ENCODE peak calls at places on chromosomes 12 and 14, in six cellular contexts. One of them, this sample, is unnamed.

GRCh38 chr12:25904442-25904841 is 54.0 kb upstream of the RASSF8 start:
- DNase-seq in psoas muscle: no peak
- DNase-seq in AG09309: no peak
- DNase-seq in HL-60: no peak
- DNase-seq in neural progenitor cell: no peak
- DNase-seq in heart left ventricle: no peak
- DNase-seq in this sample: no peak

GRCh38 chr12:75471928-75472865 is 8.4 kb upstream of the GLIPR1 start:
- DNase-seq in heart left ventricle: no peak
- DNase-seq in HL-60: no peak
- DNase-seq in psoas muscle: no peak
- DNase-seq in AG09309: no peak
- DNase-seq in neural progenitor cell: no peak
- DNase-seq in this sample: no peak

GRCh38 chr12:48119078-48119833 is at the start of gene PFKM:
- DNase-seq in AG09309: peak
- DNase-seq in heart left ventricle: peak
- DNase-seq in HL-60: peak
- DNase-seq in neural progenitor cell: peak
- DNase-seq in psoas muscle: peak
- DNase-seq in this sample: peak

GRCh38 chr12:48988030-48988649 is 10.0 kb downstream of the WNT1 start:
- DNase-seq in neural progenitor cell: peak
- DNase-seq in HL-60: no peak
- DNase-seq in psoas muscle: peak
- DNase-seq in AG09309: no peak
- DNase-seq in heart left ventricle: no peak
- DNase-seq in this sample: no peak

GRCh38 chr12:82774666-82775065 is 88.0 kb downstream of the TMTC2 start:
- DNase-seq in neural progenitor cell: no peak
- DNase-seq in heart left ventricle: no peak
- DNase-seq in psoas muscle: no peak
- DNase-seq in AG09309: no peak
- DNase-seq in HL-60: no peak
- DNase-seq in this sample: no peak

GRCh38 chr12:24307716-24308335 is 358.4 kb upstream of the SOX5 start:
- DNase-seq in HL-60: no peak
- DNase-seq in heart left ventricle: no peak
- DNase-seq in neural progenitor cell: no peak
- DNase-seq in AG09309: no peak
- DNase-seq in psoas muscle: no peak
- DNase-seq in this sample: no peak

GRCh38 chr12:117158911-117159310 is 31.4 kb downstream of the FBXO21 start:
- DNase-seq in neural progenitor cell: no peak
- DNase-seq in psoas muscle: no peak
- DNase-seq in AG09309: no peak
- DNase-seq in HL-60: no peak
- DNase-seq in heart left ventricle: no peak
- DNase-seq in this sample: no peak

GRCh38 chr14:100074431-100075100 is 9.3 kb downstream of the EVL start:
- DNase-seq in AG09309: no peak
- DNase-seq in psoas muscle: no peak
- DNase-seq in heart left ventricle: no peak
- DNase-seq in neural progenitor cell: no peak
- DNase-seq in HL-60: no peak
- DNase-seq in this sample: no peak

GRCh38 chr12:95336387-95337067 is 118.9 kb downstream of the VEZT start:
- DNase-seq in psoas muscle: peak
- DNase-seq in HL-60: no peak
- DNase-seq in heart left ventricle: peak
- DNase-seq in AG09309: peak
- DNase-seq in neural progenitor cell: peak
- DNase-seq in this sample: peak

GRCh38 chr12:124827588-124828184 is 36.0 kb downstream of the SCARB1 start:
- DNase-seq in psoas muscle: no peak
- DNase-seq in heart left ventricle: no peak
- DNase-seq in AG09309: no peak
- DNase-seq in neural progenitor cell: no peak
- DNase-seq in HL-60: no peak
- DNase-seq in this sample: no peak

GRCh38 chr12:64452559-64453329 is 824 bp downstream of the TBK1 start:
- DNase-seq in HL-60: peak
- DNase-seq in psoas muscle: no peak
- DNase-seq in heart left ventricle: peak
- DNase-seq in neural progenitor cell: no peak
- DNase-seq in AG09309: peak
- DNase-seq in this sample: peak

GRCh38 chr14:49982522-49982951 is 89.7 kb downstream of the ARF6 start:
- DNase-seq in neural progenitor cell: no peak
- DNase-seq in AG09309: peak
- DNase-seq in heart left ventricle: no peak
- DNase-seq in psoas muscle: no peak
- DNase-seq in HL-60: no peak
- DNase-seq in this sample: peak

GRCh38 chr12:117165342-117165741 is 24.9 kb downstream of the FBXO21 start:
- DNase-seq in heart left ventricle: no peak
- DNase-seq in neural progenitor cell: no peak
- DNase-seq in AG09309: no peak
- DNase-seq in psoas muscle: no peak
- DNase-seq in HL-60: no peak
- DNase-seq in this sample: no peak

GRCh38 chr14:99758121-99758871 is 34.9 kb upstream of the EML1 start:
- DNase-seq in heart left ventricle: no peak
- DNase-seq in neural progenitor cell: peak
- DNase-seq in HL-60: no peak
- DNase-seq in AG09309: peak
- DNase-seq in psoas muscle: no peak
- DNase-seq in this sample: peak

GRCh38 chr14:36784541-36784940 is 122.9 kb downstream of the PAX9 start:
- DNase-seq in AG09309: no peak
- DNase-seq in psoas muscle: no peak
- DNase-seq in HL-60: no peak
- DNase-seq in heart left ventricle: no peak
- DNase-seq in neural progenitor cell: no peak
- DNase-seq in this sample: no peak

GRCh38 chr12:70982991-70983390 is 62.5 kb upstream of the PTPRR start:
- DNase-seq in neural progenitor cell: peak
- DNase-seq in HL-60: no peak
- DNase-seq in psoas muscle: no peak
- DNase-seq in AG09309: no peak
- DNase-seq in heart left ventricle: no peak
- DNase-seq in this sample: no peak

GRCh38 chr12:45671254-45671653 is 58.3 kb upstream of the ARID2 start:
- DNase-seq in neural progenitor cell: no peak
- DNase-seq in psoas muscle: no peak
- DNase-seq in AG09309: peak
- DNase-seq in HL-60: no peak
- DNase-seq in heart left ventricle: peak
- DNase-seq in this sample: no peak

GRCh38 chr12:95351745-95352144 is 122.2 kb upstream of the METAP2 start:
- DNase-seq in psoas muscle: no peak
- DNase-seq in AG09309: no peak
- DNase-seq in HL-60: no peak
- DNase-seq in heart left ventricle: peak
- DNase-seq in neural progenitor cell: no peak
- DNase-seq in this sample: no peak

GRCh38 chr14:81247271-81247766 is 26.6 kb upstream of the GTF2A1 start:
- DNase-seq in neural progenitor cell: no peak
- DNase-seq in heart left ventricle: no peak
- DNase-seq in psoas muscle: no peak
- DNase-seq in HL-60: no peak
- DNase-seq in AG09309: no peak
- DNase-seq in this sample: no peak

GRCh38 chr14:80213602-80214001 is 2.3 kb upstream of the DIO2 start:
- DNase-seq in heart left ventricle: no peak
- DNase-seq in AG09309: peak
- DNase-seq in HL-60: peak
- DNase-seq in psoas muscle: no peak
- DNase-seq in neural progenitor cell: peak
- DNase-seq in this sample: no peak

GRCh38 chr12:111056618-111057521 is 136.5 kb upstream of the MYL2 start:
- DNase-seq in neural progenitor cell: no peak
- DNase-seq in HL-60: peak
- DNase-seq in heart left ventricle: no peak
- DNase-seq in psoas muscle: no peak
- DNase-seq in AG09309: no peak
- DNase-seq in this sample: no peak

GRCh38 chr12:26359576-26359975 is 164.2 kb downstream of the SSPN start:
- DNase-seq in AG09309: no peak
- DNase-seq in heart left ventricle: no peak
- DNase-seq in HL-60: no peak
- DNase-seq in neural progenitor cell: no peak
- DNase-seq in psoas muscle: no peak
- DNase-seq in this sample: no peak

GRCh38 chr12:131911851-131912525 is 17.1 kb upstream of the PUS1 start:
- DNase-seq in AG09309: no peak
- DNase-seq in heart left ventricle: no peak
- DNase-seq in HL-60: no peak
- DNase-seq in psoas muscle: no peak
- DNase-seq in neural progenitor cell: no peak
- DNase-seq in this sample: no peak

GRCh38 chr12:127253797-127254196 is 1013.2 kb upstream of the TMEM132C start:
- DNase-seq in heart left ventricle: no peak
- DNase-seq in psoas muscle: no peak
- DNase-seq in HL-60: no peak
- DNase-seq in AG09309: no peak
- DNase-seq in neural progenitor cell: no peak
- DNase-seq in this sample: no peak

GRCh38 chr12:75194250-75194649 is 15.4 kb downstream of the KCNC2 start:
- DNase-seq in AG09309: no peak
- DNase-seq in psoas muscle: no peak
- DNase-seq in heart left ventricle: no peak
- DNase-seq in neural progenitor cell: no peak
- DNase-seq in HL-60: no peak
- DNase-seq in this sample: no peak

GRCh38 chr14:75753696-75754095 is 92.7 kb downstream of the TTLL5 start:
- DNase-seq in HL-60: no peak
- DNase-seq in AG09309: no peak
- DNase-seq in psoas muscle: no peak
- DNase-seq in heart left ventricle: no peak
- DNase-seq in neural progenitor cell: no peak
- DNase-seq in this sample: no peak

GRCh38 chr12:42236017-42236416 is 2.0 kb downstream of the YAF2 start:
- DNase-seq in heart left ventricle: no peak
- DNase-seq in HL-60: no peak
- DNase-seq in psoas muscle: no peak
- DNase-seq in neural progenitor cell: no peak
- DNase-seq in AG09309: no peak
- DNase-seq in this sample: no peak
- H3K4me3 ChIP-seq in heart left ventricle: peak
- H3K4me3 ChIP-seq in HL-60: no peak
- H3K4me3 ChIP-seq in psoas muscle: peak
- H3K4me3 ChIP-seq in neural progenitor cell: no peak
- H3K4me3 ChIP-seq in AG09309: no peak
- H3K4me3 ChIP-seq in this sample: no peak

DNA sequence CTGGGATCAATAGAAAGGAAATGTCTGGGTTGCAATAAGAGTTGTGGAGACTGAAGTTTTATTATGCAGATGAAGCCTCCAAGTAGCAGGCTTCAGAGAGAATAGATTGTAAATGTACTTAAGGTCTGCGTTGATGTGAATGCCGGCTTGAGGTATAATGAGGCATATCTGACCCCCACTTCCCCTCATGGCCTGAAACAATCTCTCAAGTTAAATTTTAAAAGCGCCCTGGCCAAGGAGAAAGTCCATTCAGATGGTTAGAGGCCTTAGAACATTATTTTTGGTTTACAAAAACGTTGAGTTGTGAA is 28.3 kb upstream of the HIGD1C start:
- DNase-seq in AG09309: no peak
- DNase-seq in psoas muscle: no peak
- DNase-seq in HL-60: no peak
- DNase-seq in neural progenitor cell: no peak
- DNase-seq in heart left ventricle: no peak
- DNase-seq in this sample: no peak
- H3K4me3 ChIP-seq in AG09309: peak
- H3K4me3 ChIP-seq in psoas muscle: peak
- H3K4me3 ChIP-seq in HL-60: peak
- H3K4me3 ChIP-seq in neural progenitor cell: peak
- H3K4me3 ChIP-seq in heart left ventricle: peak
- H3K4me3 ChIP-seq in this sample: peak

DNA sequence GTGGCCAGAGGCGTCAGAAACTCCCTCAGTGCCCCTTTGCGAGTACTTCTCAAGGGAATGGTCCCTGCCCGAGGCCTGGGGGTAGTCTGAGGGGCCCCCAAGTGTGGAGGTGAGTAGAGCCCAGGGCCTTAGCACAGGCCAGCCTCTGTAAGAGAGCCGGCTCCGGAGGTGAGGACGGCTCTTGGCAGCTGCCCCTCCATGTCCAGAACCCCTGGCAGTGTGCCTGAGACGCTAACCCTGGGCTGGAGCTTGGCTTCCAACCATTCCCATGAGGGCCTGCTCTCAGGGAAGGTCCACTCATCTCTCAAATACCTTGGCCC is 61.7 kb downstream of the PRMT8 start:
- DNase-seq in HL-60: no peak
- DNase-seq in psoas muscle: no peak
- DNase-seq in AG09309: no peak
- DNase-seq in heart left ventricle: no peak
- DNase-seq in neural progenitor cell: no peak
- DNase-seq in this sample: no peak
- H3K4me3 ChIP-seq in HL-60: no peak
- H3K4me3 ChIP-seq in psoas muscle: no peak
- H3K4me3 ChIP-seq in AG09309: no peak
- H3K4me3 ChIP-seq in heart left ventricle: no peak
- H3K4me3 ChIP-seq in neural progenitor cell: no peak
- H3K4me3 ChIP-seq in this sample: no peak

DNA sequence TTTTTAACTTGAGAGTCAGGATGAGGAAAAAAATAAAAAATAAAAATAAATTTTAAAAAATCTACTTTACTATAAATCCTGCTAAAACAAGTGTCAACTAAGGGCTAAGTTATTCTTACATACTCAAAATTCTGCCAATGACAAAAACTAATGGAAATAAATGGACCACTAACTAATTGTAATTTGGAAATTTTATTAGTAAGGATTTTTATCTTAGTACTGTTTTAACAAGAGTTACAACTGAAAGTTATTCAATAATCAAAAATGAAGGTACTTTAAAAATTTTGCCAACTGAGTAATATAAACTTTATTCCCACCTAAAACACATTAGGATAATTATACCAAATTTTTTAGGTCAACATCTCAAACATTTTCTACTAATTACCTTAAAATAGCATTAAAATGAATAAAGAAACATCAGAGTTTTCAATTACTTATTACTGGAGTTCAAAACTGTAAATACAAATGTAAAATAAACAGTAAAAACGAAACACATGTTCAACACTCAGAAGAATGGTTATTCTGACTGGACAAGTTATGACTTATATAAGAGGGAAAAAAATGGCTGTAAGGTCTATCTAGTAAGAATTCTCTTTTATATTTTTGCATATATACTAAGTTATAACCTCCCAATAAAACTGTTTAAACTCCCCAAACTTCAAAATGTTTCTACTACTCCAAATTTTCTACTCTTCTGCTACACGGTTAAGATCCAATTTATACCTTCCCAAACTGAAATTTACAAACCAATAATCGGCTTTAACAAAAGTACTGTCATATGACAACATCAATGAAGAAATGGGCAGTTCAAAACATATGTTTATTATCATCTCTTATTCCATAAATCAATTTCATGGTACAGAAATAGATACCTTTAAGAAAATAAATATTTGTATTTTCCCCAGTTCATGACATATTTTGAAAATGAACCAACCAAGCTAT is 2.7 kb downstream of the HECTD1 start:
- DNase-seq in HL-60: no peak
- DNase-seq in neural progenitor cell: no peak
- DNase-seq in psoas muscle: no peak
- DNase-seq in heart left ventricle: no peak
- DNase-seq in AG09309: no peak
- DNase-seq in this sample: no peak
- H3K4me3 ChIP-seq in HL-60: peak
- H3K4me3 ChIP-seq in neural progenitor cell: peak
- H3K4me3 ChIP-seq in psoas muscle: peak
- H3K4me3 ChIP-seq in heart left ventricle: peak
- H3K4me3 ChIP-seq in AG09309: no peak
- H3K4me3 ChIP-seq in this sample: peak

This sample was measured in astrocyte of the cerebellum.